ENCODE peak calls at places on chromosome 16, in nine cellular contexts. F, S, V, I, P, L, C, J and E are unnamed samples.
A peak's percentile ranks its signal among the peaks of the same experiment; 100 is the strongest.

GRCh38 chr16:279531-279930 is 860 bp upstream of the ARHGDIG start:
- DNase-seq in S (no peak), C (no peak), J (no peak), P (no peak), I (no peak), L (no peak), F (no peak), V (no peak), E (no peak)

GRCh38 chr16:24771779-24772157 is 42.3 kb downstream of the TNRC6A start:
- DNase-seq in F (no peak), C (no peak), V (no peak), I (no peak), P (no peak), S (no peak), J (no peak), L (no peak), E (no peak)

GRCh38 chr16:48384982-48385271 is 286 bp downstream of the SIAH1 start:
- DNase-seq in S (no peak), L (no peak), F (no peak), J (no peak), C (no peak), P (no peak), V (no peak), I (no peak), E (no peak)

GRCh38 chr16:24419709-24420108 is 119.7 kb upstream of the RBBP6 start:
- DNase-seq in S (no peak), J (no peak), I (no peak), V (no peak), F (no peak), L (no peak), P (no peak), C (no peak), E (no peak)

GRCh38 chr16:10971560-10971961 is 27.2 kb downstream of the CLEC16A start:
- DNase-seq in C (no peak), S (peak; percentile 33), V (peak; percentile 45), I (peak; percentile 5), J (peak; percentile 66), L (peak; percentile 26), F (no peak), P (no peak), E (peak; percentile 42)

GRCh38 chr16:12754824-12755543 is 48.7 kb downstream of the CPPED1 start:
- DNase-seq in P (no peak), C (no peak), F (no peak), I (no peak), J (no peak), L (no peak), V (no peak), S (no peak), E (no peak)

GRCh38 chr16:50862818-50863672 is 121.2 kb downstream of the CYLD start:
- DNase-seq in J (no peak), V (no peak), P (no peak), F (no peak), L (no peak), C (no peak), S (no peak), I (no peak), E (no peak)

GRCh38 chr16:29686740-29687327 is 7.9 kb downstream of the QPRT start:
- DNase-seq in I (no peak), J (no peak), F (no peak), L (no peak), S (no peak), C (no peak), P (no peak), V (no peak), E (no peak)

GRCh38 chr16:35751191-35751941 is 2292.0 kb downstream of the TP53TG3F start:
- DNase-seq in I (no peak), C (no peak), P (no peak), V (no peak), L (no peak), J (no peak), F (no peak), S (no peak), E (no peak)

GRCh38 chr16:31080756-31081419 is 6.7 kb downstream of the ZNF646 start:
- DNase-seq in F (no peak), S (no peak), P (no peak), L (no peak), J (no peak), C (no peak), V (no peak), I (no peak), E (no peak)

GRCh38 chr16:10949424-10949970 is 5.1 kb downstream of the CLEC16A start:
- DNase-seq in F (peak; percentile 62), S (no peak), I (no peak), L (no peak), V (peak; percentile 47), J (peak; percentile 66), P (no peak), C (no peak), E (peak; percentile 57)

GRCh38 chr16:27318399-27319256 is 4.9 kb downstream of the IL4R start:
- DNase-seq in C (no peak), L (no peak), V (peak; percentile 59), J (no peak), P (no peak), F (no peak), I (no peak), S (peak; percentile 22), E (peak; percentile 34)

GRCh38 chr16:29806096-29806579 is at the start of gene MAZ:
- DNase-seq in J (no peak), S (no peak), F (peak; percentile 89), I (no peak), V (peak; percentile 80), L (peak; percentile 91), P (no peak), C (peak; percentile 69), E (no peak)

GRCh38 chr16:3161235-3162018 is 26.6 kb upstream of the OR1F1 start:
- DNase-seq in I (no peak), F (no peak), V (no peak), S (no peak), L (peak; percentile 52), J (no peak), P (no peak), C (no peak), E (no peak)

GRCh38 chr16:57797526-57798266 is 4.6 kb downstream of the KIFC3 start:
- DNase-seq in P (no peak), J (peak; percentile 82), L (no peak), F (no peak), S (no peak), C (no peak), I (no peak), V (no peak), E (no peak)

GRCh38 chr16:13390093-13390985 is 488.9 kb downstream of the SHISA9 start:
- DNase-seq in L (no peak), V (no peak), I (no peak), J (no peak), C (no peak), P (no peak), F (no peak), S (no peak), E (no peak)

GRCh38 chr16:47578573-47578972 is 117.4 kb downstream of the PHKB start:
- DNase-seq in P (no peak), V (no peak), I (no peak), F (no peak), J (no peak), L (no peak), C (no peak), S (no peak), E (no peak)

GRCh38 chr16:84096447-84097005 is 20.2 kb downstream of the MBTPS1 start:
- DNase-seq in C (no peak), I (no peak), S (no peak), V (no peak), P (no peak), L (peak; percentile 75), J (no peak), F (no peak), E (no peak)

GRCh38 chr16:21263640-21264211 is 14.4 kb downstream of the CRYM start:
- DNase-seq in J (no peak), L (peak; percentile 64), S (no peak), P (no peak), V (no peak), C (no peak), I (no peak), F (no peak), E (no peak)

GRCh38 chr16:89960966-89961365 is 12.4 kb downstream of the DEF8 start:
- DNase-seq in S (no peak), C (no peak), P (no peak), J (no peak), L (no peak), F (no peak), I (no peak), V (no peak), E (no peak)

GRCh38 chr16:69444873-69445517 is 20.6 kb downstream of the CYB5B start:
- DNase-seq in P (no peak), V (no peak), I (no peak), J (no peak), L (no peak), S (no peak), F (no peak), C (no peak), E (no peak)

GRCh38 chr16:84967828-84968227 is 43.5 kb downstream of the ZDHHC7 start:
- DNase-seq in S (no peak), F (no peak), C (no peak), V (no peak), L (no peak), P (no peak), I (no peak), J (no peak), E (no peak)

GRCh38 chr16:68416057-68417046 is 32.0 kb downstream of the SMPD3 start:
- DNase-seq in C (no peak), P (no peak), F (no peak), S (no peak), V (no peak), J (peak; percentile 36), L (peak; percentile 98), I (no peak), E (peak; percentile 4)

GRCh38 chr16:72788269-72788809 is 259.6 kb downstream of the ZFHX3 start:
- DNase-seq in S (no peak), I (no peak), F (no peak), P (no peak), C (no peak), L (no peak), V (peak; percentile 2), J (no peak), E (no peak)

GRCh38 chr16:70162041-70162451 is 11.5 kb upstream of the CLEC18C start:
- DNase-seq in I (peak; percentile 49), P (no peak), V (no peak), C (no peak), S (no peak), J (no peak), L (no peak), F (peak; percentile 95), E (no peak)

GRCh38 chr16:69859105-69859969 is 91.8 kb upstream of the CLEC18A start:
- DNase-seq in F (no peak), P (no peak), L (no peak), J (peak; percentile 26), C (no peak), S (no peak), V (no peak), I (no peak), E (no peak)

GRCh38 chr16:21991621-21992020 is 9.3 kb downstream of the PDZD9 start:
- DNase-seq in S (no peak), F (no peak), J (no peak), P (no peak), C (no peak), I (no peak), L (no peak), V (no peak), E (no peak)

GRCh38 chr16:49622421-49623402 is 233.2 kb downstream of the ZNF423 start:
- DNase-seq in L (no peak), F (no peak), I (no peak), P (no peak), S (no peak), V (no peak), J (no peak), C (no peak), E (no peak)

GRCh38 chr16:15483857-15484256 is 49.5 kb downstream of the BMERB1 start:
- DNase-seq in S (no peak), L (no peak), F (no peak), C (no peak), V (no peak), I (no peak), P (no peak), J (no peak), E (no peak)

GRCh38 chr16:69513180-69513966 is 52.4 kb upstream of the NFAT5 start:
- DNase-seq in I (no peak), S (no peak), F (peak; percentile 58), P (no peak), J (no peak), L (no peak), V (no peak), C (no peak), E (no peak)

GRCh38 chr16:19287241-19287640 is 1.7 kb downstream of the CLEC19A start:
- DNase-seq in P (no peak), V (no peak), J (no peak), F (no peak), S (no peak), L (no peak), I (no peak), C (no peak), E (no peak)